ENCODE peak calls at places on chromosomes 5 and 9, in five cellular contexts. J is AG09309; G is epithelial cell of esophagus; K is astrocyte of the spinal cord; I is CD8-positive, alpha-beta T cell. B is an unnamed sample.

GRCh38 chr5:141816598-141817399 is 61.4 kb downstream of the PCDH1 start:
- DNase-seq in J (no peak), G (no peak), K (no peak), I (no peak), B (no peak)

GRCh38 chr5:134445841-134446818 is 34.4 kb upstream of the CDKN2AIPNL start:
- DNase-seq in J (no peak), G (no peak), K (no peak), I (no peak), B (no peak)

GRCh38 chr9:69324549-69325401 is at the start of gene ENTREP1:
- DNase-seq in J (no peak), G (peak; percentile 81), K (peak; percentile 18), I (no peak), B (peak; percentile 40)

GRCh38 chr5:140554454-140554853 is 2.8 kb downstream of the SRA1 start:
- DNase-seq in J (peak; percentile 42), G (peak; percentile 82), K (no peak), I (no peak), B (no peak)

GRCh38 chr5:136033848-136034247 is 5.1 kb downstream of the TGFBI start:
- DNase-seq in J (peak; percentile 74), G (peak; percentile 96), K (no peak), I (no peak), B (no peak)

GRCh38 chr5:106020889-106021288 is 1649.8 kb downstream of the EFNA5 start:
- DNase-seq in J (no peak), G (no peak), K (peak; percentile 13), I (no peak), B (no peak)

GRCh38 chr9:137374131-137374845 is 48.7 kb downstream of the EXD3 start:
- DNase-seq in J (no peak), G (no peak), K (no peak), I (no peak), B (no peak)

GRCh38 chr5:106307265-106307664 is 1363.5 kb downstream of the EFNA5 start:
- DNase-seq in J (no peak), G (no peak), K (no peak), I (no peak), B (no peak)

GRCh38 chr5:108753877-108754276 is 6.2 kb downstream of the FER start:
- DNase-seq in J (no peak), G (peak; percentile 81), K (peak; percentile 55), I (no peak), B (no peak)

GRCh38 chr9:28212979-28213378 is 639.7 kb upstream of the C9orf72 start:
- DNase-seq in J (peak; percentile 48), G (peak; percentile 85), K (peak; percentile 89), I (no peak), B (peak; percentile 81)

GRCh38 chr9:137630684-137631083 is 11.9 kb downstream of the EHMT1 start:
- DNase-seq in J (no peak), G (no peak), K (no peak), I (no peak), B (no peak)

GRCh38 chr5:127040779-127041520 is 10.6 kb upstream of the MARCHF3 start:
- DNase-seq in J (no peak), G (peak; percentile 89), K (peak; percentile 63), I (no peak), B (no peak)

GRCh38 chr5:86917117-86917579 is 299.4 kb downstream of the COX7C start:
- DNase-seq in J (no peak), G (peak; percentile 56), K (peak; percentile 52), I (no peak), B (no peak)

GRCh38 chr5:159405611-159406031 is 75.3 kb upstream of the IL12B start:
- DNase-seq in J (no peak), G (no peak), K (no peak), I (no peak), B (no peak)

GRCh38 chr9:114452219-114453169 is 52.8 kb downstream of the WHRN start:
- DNase-seq in J (no peak), G (peak; percentile 27), K (no peak), I (peak; percentile 22), B (no peak)

GRCh38 chr5:173314166-173314952 is 13.9 kb downstream of the STC2 start:
- DNase-seq in J (no peak), G (no peak), K (no peak), I (no peak), B (no peak)

GRCh38 chr5:146873186-146873917 is 5.2 kb downstream of the PPP2R2B start:
- DNase-seq in J (no peak), G (no peak), K (peak; percentile 40), I (no peak), B (no peak)

GRCh38 chr5:92330365-92330764 is 947.2 kb upstream of the ARRDC3 start:
- DNase-seq in J (no peak), G (no peak), K (no peak), I (no peak), B (no peak)

GRCh38 chr9:111891910-111892499 is 4.6 kb upstream of the UGCG start:
- DNase-seq in J (no peak), G (peak; percentile 53), K (no peak), I (no peak), B (no peak)

GRCh38 chr5:139847790-139848507 is 52.3 kb downstream of the PSD2 start:
- DNase-seq in J (no peak), G (peak; percentile 43), K (peak; percentile 8), I (peak; percentile 80), B (no peak)

GRCh38 chr5:172641359-172642045 is 439 bp downstream of the NEURL1B start:
- DNase-seq in J (no peak), G (no peak), K (no peak), I (no peak), B (no peak)

GRCh38 chr5:57113486-57113885 is 60.4 kb upstream of the GPBP1 start:
- DNase-seq in J (no peak), G (no peak), K (no peak), I (no peak), B (peak; percentile 83)

GRCh38 chr5:149221326-149221725 is 50.3 kb upstream of the AFAP1L1 start:
- DNase-seq in J (peak; percentile 17), G (no peak), K (peak; percentile 68), I (no peak), B (no peak)

GRCh38 chr5:96566775-96567174 is 95.4 kb upstream of the CAST start:
- DNase-seq in J (no peak), G (peak; percentile 61), K (no peak), I (no peak), B (no peak)

GRCh38 chr5:114412509-114413171 is 50.8 kb downstream of the KCNN2 start:
- DNase-seq in J (peak; percentile 90), G (peak; percentile 81), K (peak; percentile 86), I (no peak), B (no peak)

GRCh38 chr5:32627219-32627880 is 42.0 kb downstream of the SUB1 start:
- DNase-seq in J (no peak), G (no peak), K (no peak), I (no peak), B (no peak)

GRCh38 chr9:37984672-37985611 is 81.0 kb upstream of the SLC25A51 start:
- DNase-seq in J (no peak), G (peak; percentile 70), K (peak; percentile 69), I (no peak), B (no peak)

GRCh38 chr9:133144142-133144886 is 19.4 kb downstream of the GBGT1 start:
- DNase-seq in J (no peak), G (peak; percentile 45), K (peak; percentile 57), I (peak; percentile 92), B (no peak)

GRCh38 chr5:178182158-178182876 is 4.9 kb downstream of the GMCL2 start:
- DNase-seq in J (no peak), G (no peak), K (no peak), I (no peak), B (no peak)

GRCh38 chr9:125911861-125912260 is 164.7 kb downstream of the PBX3 start:
- DNase-seq in J (no peak), G (no peak), K (peak; percentile 17), I (no peak), B (peak; percentile 68)

GRCh38 chr9:107389617-107390071 is 99.9 kb downstream of the KLF4 start:
- DNase-seq in J (peak; percentile 73), G (peak; percentile 94), K (no peak), I (no peak), B (no peak)

GRCh38 chr5:158809310-158809709 is 290.4 kb downstream of the EBF1 start:
- DNase-seq in J (no peak), G (no peak), K (no peak), I (no peak), B (no peak)

GRCh38 chr5:83844320-83845068 is 123.8 kb upstream of the HAPLN1 start:
- DNase-seq in J (peak; percentile 77), G (peak; percentile 56), K (peak; percentile 95), I (no peak), B (peak; percentile 56)

GRCh38 chr9:133943781-133944745 is 48.1 kb downstream of the VAV2 start:
- DNase-seq in J (no peak), G (peak; percentile 41), K (peak; percentile 77), I (no peak), B (peak; percentile 56)

GRCh38 chr5:143311428-143311827 is 92.1 kb downstream of the NR3C1 start:
- DNase-seq in J (peak; percentile 56), G (peak; percentile 95), K (peak; percentile 60), I (no peak), B (no peak)

GRCh38 chr9:122657527-122657926 is at the start of gene OR1B1:
- DNase-seq in J (no peak), G (no peak), K (no peak), I (no peak), B (no peak)
- H3K4me3 ChIP-seq in J (no peak within 1 kb of the TSS), G (no peak within 1 kb of the TSS), K (no peak within 1 kb of the TSS), I (no peak within 1 kb of the TSS), B (no peak within 1 kb of the TSS)

DNA sequence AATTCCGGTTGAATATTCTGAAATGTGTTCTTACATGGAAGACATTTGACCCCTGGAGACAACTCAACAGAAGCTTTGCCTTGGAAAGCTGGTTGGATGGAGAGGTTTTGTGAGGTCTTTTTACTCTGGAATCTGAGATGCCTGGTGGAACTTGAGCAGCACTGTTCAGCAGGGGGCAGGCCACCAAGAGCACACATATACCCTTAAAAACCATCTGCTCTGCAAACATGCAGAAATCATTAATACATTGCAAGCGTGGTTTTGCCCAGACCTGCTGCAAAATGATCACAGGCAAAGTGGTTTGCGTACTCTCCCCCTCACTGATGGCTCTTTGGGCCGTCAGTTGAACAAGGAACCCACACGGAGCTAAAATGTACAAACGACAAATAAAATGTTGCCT is 32.8 kb upstream of the DAP start:
- DNase-seq in J (no peak), G (no peak), K (peak; percentile 6), I (no peak), B (no peak)
- TF ChIP-seq CTCF in J (no peak), G (no peak), K (peak; percentile 29), I (no peak), B (no peak)

GRCh38 chr5:36017622-36018021 is 26.4 kb upstream of the UGT3A1 start:
- DNase-seq in J (no peak), G (peak; percentile 50), K (no peak), I (no peak), B (no peak)
- H3K4me3 ChIP-seq in J (no peak overlapping the region), G (no peak overlapping the region), K (no peak overlapping the region), I (no peak overlapping the region), B (no peak overlapping the region)

GRCh38 chr5:43042176-43042625 is 2.1 kb upstream of the ANXA2R start:
- DNase-seq in J (no peak), G (peak; percentile 72), K (peak; percentile 81), I (peak; percentile 83), B (no peak)
- TF ChIP-seq CTCF in J (peak; percentile 19), G (no peak), K (no peak), I (no peak), B (peak; percentile 19)

GRCh38 chr5:2128696-2129340 is 246.1 kb upstream of the IRX4 start:
- DNase-seq in J (no peak), G (no peak), K (no peak), I (no peak), B (no peak)
- H3K4me3 ChIP-seq in J (no peak overlapping the region), G (no peak overlapping the region), K (no peak overlapping the region), I (no peak overlapping the region), B (no peak overlapping the region)